ENCODE peak calls at places on chromosomes 11 and 22, in seven cellular contexts. One of them, this sample, is unnamed.

GRCh38 chr11:26696330-26696729 is 25.5 kb downstream of the SLC5A12 start:
- DNase-seq in mesendoderm: no peak
- DNase-seq in IMR-90: no peak
- DNase-seq in H9: no peak
- DNase-seq in H1: no peak
- DNase-seq in mesenchymal stem cell: no peak
- DNase-seq in trophoblast cell: peak
- DNase-seq in this sample: no peak

GRCh38 chr11:1754376-1755150 is 4.2 kb upstream of the IFITM10 start:
- DNase-seq in mesendoderm: no peak
- DNase-seq in IMR-90: no peak
- DNase-seq in H9: no peak
- DNase-seq in H1: no peak
- DNase-seq in mesenchymal stem cell: no peak
- DNase-seq in trophoblast cell: no peak
- DNase-seq in this sample: no peak

GRCh38 chr11:120807414-120808150 is 216.3 kb upstream of the TBCEL start:
- DNase-seq in mesendoderm: peak
- DNase-seq in IMR-90: peak
- DNase-seq in H9: peak
- DNase-seq in H1: no peak
- DNase-seq in mesenchymal stem cell: peak
- DNase-seq in trophoblast cell: peak
- DNase-seq in this sample: peak

GRCh38 chr11:129249923-129250322 is 57.8 kb upstream of the ARHGAP32 start:
- DNase-seq in mesendoderm: no peak
- DNase-seq in IMR-90: no peak
- DNase-seq in H9: no peak
- DNase-seq in H1: no peak
- DNase-seq in mesenchymal stem cell: no peak
- DNase-seq in trophoblast cell: no peak
- DNase-seq in this sample: no peak

GRCh38 chr11:122180435-122180834 is 64.4 kb upstream of the BLID start:
- DNase-seq in mesendoderm: peak
- DNase-seq in IMR-90: peak
- DNase-seq in H9: no peak
- DNase-seq in H1: no peak
- DNase-seq in mesenchymal stem cell: peak
- DNase-seq in trophoblast cell: no peak
- DNase-seq in this sample: no peak

GRCh38 chr11:76212086-76213035 is 6.1 kb upstream of the WNT11 start:
- DNase-seq in mesendoderm: no peak
- DNase-seq in IMR-90: no peak
- DNase-seq in H9: no peak
- DNase-seq in H1: no peak
- DNase-seq in mesenchymal stem cell: no peak
- DNase-seq in trophoblast cell: no peak
- DNase-seq in this sample: no peak

GRCh38 chr11:126646701-126647209 is 291.3 kb downstream of the ST3GAL4 start:
- DNase-seq in mesendoderm: no peak
- DNase-seq in IMR-90: peak
- DNase-seq in H9: no peak
- DNase-seq in H1: no peak
- DNase-seq in mesenchymal stem cell: no peak
- DNase-seq in trophoblast cell: no peak
- DNase-seq in this sample: no peak

GRCh38 chr22:38941488-38941987 is 15.9 kb upstream of the APOBEC3A start:
- DNase-seq in mesendoderm: no peak
- DNase-seq in IMR-90: no peak
- DNase-seq in H9: no peak
- DNase-seq in H1: no peak
- DNase-seq in mesenchymal stem cell: no peak
- DNase-seq in trophoblast cell: peak
- DNase-seq in this sample: no peak

GRCh38 chr11:1781593-1781975 is 17.9 kb upstream of the CTSD start:
- DNase-seq in mesendoderm: no peak
- DNase-seq in IMR-90: no peak
- DNase-seq in H9: no peak
- DNase-seq in H1: no peak
- DNase-seq in mesenchymal stem cell: no peak
- DNase-seq in trophoblast cell: no peak
- DNase-seq in this sample: no peak

GRCh38 chr22:30502911-30503310 is 2.6 kb downstream of the SEC14L4 start:
- DNase-seq in mesendoderm: no peak
- DNase-seq in IMR-90: no peak
- DNase-seq in H9: no peak
- DNase-seq in H1: no peak
- DNase-seq in mesenchymal stem cell: no peak
- DNase-seq in trophoblast cell: no peak
- DNase-seq in this sample: no peak

GRCh38 chr11:65585396-65586246 is 9.8 kb downstream of the EHBP1L1 start:
- DNase-seq in mesendoderm: no peak
- DNase-seq in IMR-90: no peak
- DNase-seq in H9: no peak
- DNase-seq in H1: no peak
- DNase-seq in mesenchymal stem cell: no peak
- DNase-seq in trophoblast cell: no peak
- DNase-seq in this sample: no peak

GRCh38 chr11:130471731-130472433 is 23.4 kb downstream of the ADAMTS15 start:
- DNase-seq in mesendoderm: no peak
- DNase-seq in IMR-90: no peak
- DNase-seq in H9: no peak
- DNase-seq in H1: no peak
- DNase-seq in mesenchymal stem cell: no peak
- DNase-seq in trophoblast cell: no peak
- DNase-seq in this sample: no peak

GRCh38 chr22:27416553-27417427 is 384.8 kb downstream of the MN1 start:
- DNase-seq in mesendoderm: peak
- DNase-seq in IMR-90: peak
- DNase-seq in H9: peak
- DNase-seq in H1: peak
- DNase-seq in mesenchymal stem cell: peak
- DNase-seq in trophoblast cell: no peak
- DNase-seq in this sample: no peak

GRCh38 chr11:11899401-11899800 is 57.6 kb downstream of the USP47 start:
- DNase-seq in mesendoderm: peak
- DNase-seq in IMR-90: no peak
- DNase-seq in H9: no peak
- DNase-seq in H1: no peak
- DNase-seq in mesenchymal stem cell: no peak
- DNase-seq in trophoblast cell: no peak
- DNase-seq in this sample: no peak

GRCh38 chr11:46299425-46300067 is 22.1 kb downstream of the CREB3L1 start:
- DNase-seq in mesendoderm: no peak
- DNase-seq in IMR-90: peak
- DNase-seq in H9: no peak
- DNase-seq in H1: no peak
- DNase-seq in mesenchymal stem cell: peak
- DNase-seq in trophoblast cell: no peak
- DNase-seq in this sample: no peak

GRCh38 chr22:40000171-40000570 is 5.4 kb downstream of the FAM83F start:
- DNase-seq in mesendoderm: no peak
- DNase-seq in IMR-90: no peak
- DNase-seq in H9: no peak
- DNase-seq in H1: no peak
- DNase-seq in mesenchymal stem cell: no peak
- DNase-seq in trophoblast cell: no peak
- DNase-seq in this sample: no peak

GRCh38 chr11:30763951-30764350 is 177.8 kb upstream of the MPPED2 start:
- DNase-seq in mesendoderm: no peak
- DNase-seq in IMR-90: no peak
- DNase-seq in H9: no peak
- DNase-seq in H1: no peak
- DNase-seq in mesenchymal stem cell: no peak
- DNase-seq in trophoblast cell: no peak
- DNase-seq in this sample: no peak

GRCh38 chr11:68340003-68340767 is 27.8 kb downstream of the LRP5 start:
- DNase-seq in mesendoderm: no peak
- DNase-seq in IMR-90: no peak
- DNase-seq in H9: no peak
- DNase-seq in H1: no peak
- DNase-seq in mesenchymal stem cell: no peak
- DNase-seq in trophoblast cell: no peak
- DNase-seq in this sample: no peak

GRCh38 chr22:30928401-30928800 is 40.2 kb downstream of the MORC2 start:
- DNase-seq in mesendoderm: no peak
- DNase-seq in IMR-90: no peak
- DNase-seq in H9: peak
- DNase-seq in H1: no peak
- DNase-seq in mesenchymal stem cell: no peak
- DNase-seq in trophoblast cell: no peak
- DNase-seq in this sample: no peak

GRCh38 chr22:40533712-40534378 is 102.7 kb downstream of the MRTFA start:
- DNase-seq in mesendoderm: peak
- DNase-seq in IMR-90: peak
- DNase-seq in H9: no peak
- DNase-seq in H1: no peak
- DNase-seq in mesenchymal stem cell: peak
- DNase-seq in trophoblast cell: peak
- DNase-seq in this sample: no peak

GRCh38 chr11:69880803-69881445 is 61.7 kb upstream of the FGF3 start:
- DNase-seq in mesendoderm: no peak
- DNase-seq in IMR-90: no peak
- DNase-seq in H9: peak
- DNase-seq in H1: no peak
- DNase-seq in mesenchymal stem cell: no peak
- DNase-seq in trophoblast cell: no peak
- DNase-seq in this sample: no peak

GRCh38 chr11:59556883-59557205 is 45.5 kb downstream of the OR4D9 start:
- DNase-seq in mesendoderm: no peak
- DNase-seq in IMR-90: no peak
- DNase-seq in H9: peak
- DNase-seq in H1: no peak
- DNase-seq in mesenchymal stem cell: peak
- DNase-seq in trophoblast cell: no peak
- DNase-seq in this sample: no peak

GRCh38 chr11:64094463-64095223 is 58.9 kb downstream of the FLRT1 start:
- DNase-seq in mesendoderm: peak
- DNase-seq in IMR-90: peak
- DNase-seq in H9: peak
- DNase-seq in H1: no peak
- DNase-seq in mesenchymal stem cell: peak
- DNase-seq in trophoblast cell: peak
- DNase-seq in this sample: peak

GRCh38 chr11:61730222-61730994 is 22.0 kb upstream of the MYRF start:
- DNase-seq in mesendoderm: no peak
- DNase-seq in IMR-90: no peak
- DNase-seq in H9: no peak
- DNase-seq in H1: no peak
- DNase-seq in mesenchymal stem cell: no peak
- DNase-seq in trophoblast cell: peak
- DNase-seq in this sample: no peak

GRCh38 chr11:65623852-65624616 is 8.5 kb downstream of the PCNX3 start:
- DNase-seq in mesendoderm: no peak
- DNase-seq in IMR-90: no peak
- DNase-seq in H9: no peak
- DNase-seq in H1: no peak
- DNase-seq in mesenchymal stem cell: no peak
- DNase-seq in trophoblast cell: no peak
- DNase-seq in this sample: no peak

GRCh38 chr11:103648054-103648453 is 388.4 kb upstream of the DDI1 start:
- DNase-seq in mesendoderm: no peak
- DNase-seq in IMR-90: no peak
- DNase-seq in H9: no peak
- DNase-seq in H1: no peak
- DNase-seq in mesenchymal stem cell: no peak
- DNase-seq in trophoblast cell: no peak
- DNase-seq in this sample: no peak

GRCh38 chr11:46615756-46616155 is 1.3 kb downstream of the HARBI1 start:
- DNase-seq in mesendoderm: peak
- DNase-seq in IMR-90: peak
- DNase-seq in H9: no peak
- DNase-seq in H1: no peak
- DNase-seq in mesenchymal stem cell: peak
- DNase-seq in trophoblast cell: no peak
- DNase-seq in this sample: no peak

DNA sequence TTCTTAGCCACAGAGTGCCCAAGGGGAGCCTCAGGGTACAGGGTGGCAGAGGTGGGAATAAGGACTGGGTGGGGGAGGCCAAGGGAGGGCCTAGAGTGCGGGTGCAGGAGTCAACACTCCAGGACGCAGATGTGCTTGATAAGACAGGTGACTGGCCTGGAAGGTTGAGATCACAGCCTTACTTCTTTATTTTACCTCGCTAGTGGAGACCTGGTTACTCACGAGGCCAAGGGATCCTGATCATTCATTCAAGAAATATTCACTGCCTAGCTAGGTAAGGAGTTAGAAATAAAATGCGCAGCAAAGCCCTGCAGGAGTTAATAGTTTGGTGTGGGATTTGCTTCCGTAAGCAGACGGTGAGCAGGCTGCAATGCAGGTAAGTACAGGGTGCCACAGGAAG is 13.2 kb upstream of the PEX26 start:
- DNase-seq in mesendoderm: no peak
- DNase-seq in IMR-90: no peak
- DNase-seq in H9: no peak
- DNase-seq in H1: no peak
- DNase-seq in mesenchymal stem cell: no peak
- DNase-seq in trophoblast cell: peak
- DNase-seq in this sample: no peak
- H2BK120ac ChIP-seq in mesendoderm: no peak
- H2BK120ac ChIP-seq in IMR-90: no peak
- H2BK120ac ChIP-seq in H9: no peak
- H2BK120ac ChIP-seq in H1: no peak
- H2BK120ac ChIP-seq in mesenchymal stem cell: no peak
- H2BK120ac ChIP-seq in trophoblast cell: no peak
- H2BK120ac ChIP-seq in this sample: no peak

GRCh38 chr11:48122656-48123055 is 94.0 kb upstream of the OR4B1 start:
- DNase-seq in mesendoderm: no peak
- DNase-seq in IMR-90: no peak
- DNase-seq in H9: no peak
- DNase-seq in H1: no peak
- DNase-seq in mesenchymal stem cell: no peak
- DNase-seq in trophoblast cell: no peak
- DNase-seq in this sample: no peak
- H3K23ac ChIP-seq in mesendoderm: no peak
- H3K23ac ChIP-seq in IMR-90: no peak
- H3K23ac ChIP-seq in H9: no peak
- H3K23ac ChIP-seq in H1: no peak
- H3K23ac ChIP-seq in mesenchymal stem cell: no peak
- H3K23ac ChIP-seq in trophoblast cell: no peak
- H3K23ac ChIP-seq in this sample: no peak

GRCh38 chr11:107116358-107116757 is 98.1 kb upstream of the GUCY1A2 start:
- DNase-seq in mesendoderm: no peak
- DNase-seq in IMR-90: no peak
- DNase-seq in H9: no peak
- DNase-seq in H1: no peak
- DNase-seq in mesenchymal stem cell: peak
- DNase-seq in trophoblast cell: no peak
- DNase-seq in this sample: no peak
- H4K8ac ChIP-seq in mesendoderm: no peak
- H4K8ac ChIP-seq in IMR-90: no peak
- H4K8ac ChIP-seq in H9: no peak
- H4K8ac ChIP-seq in H1: no peak
- H4K8ac ChIP-seq in mesenchymal stem cell: no peak
- H4K8ac ChIP-seq in trophoblast cell: no peak
- H4K8ac ChIP-seq in this sample: no peak

DNA sequence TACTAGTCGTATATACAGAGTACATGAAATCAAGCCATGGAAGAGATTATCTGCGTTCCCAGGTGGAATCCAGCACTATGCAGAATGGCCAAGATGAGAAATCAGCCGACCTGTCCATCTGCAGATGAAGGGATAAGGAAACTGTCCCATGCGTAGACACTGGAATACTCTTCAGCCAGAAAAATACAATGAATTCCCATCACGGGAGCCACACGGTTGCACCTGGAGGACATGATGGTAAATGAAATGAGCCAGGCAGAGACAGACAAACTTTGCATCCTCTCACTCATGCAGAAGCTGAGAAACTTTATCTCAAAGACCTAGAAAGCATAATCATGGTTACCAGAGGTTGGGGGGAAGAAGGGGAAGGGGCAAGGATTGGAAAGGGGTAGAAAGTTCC is 111.9 kb upstream of the TOP3B start:
- DNase-seq in mesendoderm: no peak
- DNase-seq in IMR-90: no peak
- DNase-seq in H9: no peak
- DNase-seq in H1: no peak
- DNase-seq in mesenchymal stem cell: no peak
- DNase-seq in trophoblast cell: no peak
- DNase-seq in this sample: no peak
- H2BK120ac ChIP-seq in mesendoderm: no peak
- H2BK120ac ChIP-seq in IMR-90: peak
- H2BK120ac ChIP-seq in H9: no peak
- H2BK120ac ChIP-seq in H1: no peak
- H2BK120ac ChIP-seq in mesenchymal stem cell: no peak
- H2BK120ac ChIP-seq in trophoblast cell: no peak
- H2BK120ac ChIP-seq in this sample: no peak